ENCODE peak calls at places on chromosomes 5 and 9, in four cellular contexts. R is K562, U is HepG2, C is GM12878. O is an unnamed sample.

GRCh38 chr9:86098793-86099694 is at the start of gene GOLM1:
- DNase-seq in R (peak; percentile 58), U (no peak), C (no peak), O (peak; percentile 81)

GRCh38 chr5:149069711-149070110 is 6.8 kb upstream of the SH3TC2 start:
- DNase-seq in R (no peak), U (no peak), C (no peak), O (no peak)

GRCh38 chr9:23502004-23502403 is 324.0 kb downstream of the ELAVL2 start:
- DNase-seq in R (no peak), U (no peak), C (no peak), O (no peak)

GRCh38 chr9:108163321-108164005 is 673.9 kb upstream of the KLF4 start:
- DNase-seq in R (no peak), U (no peak), C (no peak), O (peak; percentile 2)

GRCh38 chr5:107968998-107969397 is 298.3 kb upstream of the EFNA5 start:
- DNase-seq in R (no peak), U (no peak), C (no peak), O (no peak)

GRCh38 chr5:121967187-121967586 is 5.4 kb downstream of the SRFBP1 start:
- DNase-seq in R (no peak), U (no peak), C (no peak), O (no peak)

GRCh38 chr9:89381308-89381609 is 63.0 kb downstream of the SECISBP2 start:
- DNase-seq in R (no peak), U (no peak), C (no peak), O (no peak)

GRCh38 chr9:136361757-136362449 is 1.6 kb downstream of the DNLZ start:
- DNase-seq in R (no peak), U (no peak), C (no peak), O (no peak)

GRCh38 chr9:93224591-93224990 is 40.7 kb downstream of the WNK2 start:
- DNase-seq in R (no peak), U (peak; percentile 53), C (no peak), O (peak; percentile 24)

GRCh38 chr9:88880194-88880593 is 111.1 kb upstream of the S1PR3 start:
- DNase-seq in R (no peak), U (no peak), C (no peak), O (no peak)

GRCh38 chr9:94843089-94843488 is 116.6 kb downstream of the AOPEP start:
- DNase-seq in R (no peak), U (peak; percentile 58), C (no peak), O (peak; percentile 54)

GRCh38 chr5:177569894-177570293 is 15.5 kb upstream of the FAM193B start:
- DNase-seq in R (no peak), U (no peak), C (no peak), O (no peak)

GRCh38 chr9:107465467-107466451 is 23.8 kb downstream of the KLF4 start:
- DNase-seq in R (peak; percentile 58), U (no peak), C (no peak), O (peak; percentile 85)

GRCh38 chr5:114361724-114362196 is at the start of gene KCNN2:
- DNase-seq in R (no peak), U (peak; percentile 23), C (peak; percentile 26), O (peak; percentile 95)

GRCh38 chr9:72807765-72808445 is 144.9 kb downstream of the ALDH1A1 start:
- DNase-seq in R (peak; percentile 22), U (peak; percentile 22), C (no peak), O (peak; percentile 47)

GRCh38 chr5:69492391-69493234 is at the start of gene OCLN:
- DNase-seq in R (peak; percentile 17), U (peak; percentile 78), C (no peak), O (peak; percentile 95)

GRCh38 chr9:14071484-14071883 is 242.5 kb downstream of the NFIB start:
- DNase-seq in R (peak; percentile 5), U (no peak), C (no peak), O (peak; percentile 21)

GRCh38 chr9:99807276-99807852 is 14.3 kb upstream of the NR4A3 start:
- DNase-seq in R (peak; percentile 67), U (peak; percentile 50), C (no peak), O (peak; percentile 86)

GRCh38 chr9:129836342-129837007 is 1.2 kb downstream of the USP20 start:
- DNase-seq in R (no peak), U (no peak), C (no peak), O (peak; percentile 38)

DNA sequence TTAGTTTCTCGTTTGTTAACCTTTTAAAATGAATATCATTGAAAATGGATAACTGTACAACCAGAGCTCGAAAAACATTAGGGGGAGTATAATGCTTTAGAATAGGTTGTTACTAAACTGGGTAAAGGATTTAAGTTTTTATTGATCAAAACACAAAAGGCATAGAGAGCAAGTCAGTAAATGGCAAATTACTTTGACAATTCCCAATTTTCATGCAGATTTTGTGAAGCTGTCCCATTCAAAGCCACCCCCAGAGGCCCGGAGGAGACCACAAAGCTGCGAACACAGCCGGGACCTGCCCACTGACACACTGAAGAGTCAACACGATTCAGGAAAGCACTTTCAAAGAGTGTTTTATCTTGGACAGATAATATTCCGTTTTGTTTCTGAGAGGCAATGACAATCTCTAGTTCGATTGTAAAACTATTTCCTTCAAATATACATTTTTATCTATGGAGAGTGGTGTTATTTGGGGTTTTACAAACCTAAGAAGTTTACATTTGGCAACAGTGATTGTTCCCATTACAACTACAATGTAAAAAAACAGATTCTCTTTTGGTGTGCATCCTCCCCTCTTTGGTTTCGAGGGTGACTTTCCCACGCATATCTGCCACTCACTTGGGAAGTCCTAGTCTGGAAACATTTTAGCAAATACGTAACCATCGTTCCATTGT is 182.6 kb upstream of the TBCA start:
- DNase-seq in R (no peak), U (no peak), C (no peak), O (peak; percentile 74)
- TF ChIP-seq EZH2 in R (no peak), U (no peak), C (no peak), O (no peak)

DNA sequence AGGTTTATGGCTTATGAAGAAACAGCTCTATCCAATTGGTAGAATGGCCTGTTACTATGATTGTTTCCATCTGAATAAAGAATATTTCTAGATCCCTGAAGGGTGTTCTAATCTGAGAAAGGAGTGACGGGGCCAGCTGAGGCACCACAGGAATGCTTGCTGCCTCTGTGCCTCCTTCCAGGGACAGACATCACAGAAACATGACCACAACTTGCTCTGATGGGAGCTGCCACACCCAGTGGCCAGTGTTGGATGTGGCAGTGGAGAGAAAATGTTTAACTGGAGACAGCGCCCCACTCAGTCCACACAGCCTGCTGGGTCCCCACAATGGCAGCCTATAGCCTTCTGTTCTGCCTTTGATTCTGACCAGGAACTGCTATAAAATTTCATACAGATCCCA is 38.6 kb upstream of the TESK1 start:
- DNase-seq in R (peak; percentile 17), U (no peak), C (no peak), O (no peak)
- TF ChIP-seq JUNB in R (no peak), U (no peak), C (no peak), O (no peak)

DNA sequence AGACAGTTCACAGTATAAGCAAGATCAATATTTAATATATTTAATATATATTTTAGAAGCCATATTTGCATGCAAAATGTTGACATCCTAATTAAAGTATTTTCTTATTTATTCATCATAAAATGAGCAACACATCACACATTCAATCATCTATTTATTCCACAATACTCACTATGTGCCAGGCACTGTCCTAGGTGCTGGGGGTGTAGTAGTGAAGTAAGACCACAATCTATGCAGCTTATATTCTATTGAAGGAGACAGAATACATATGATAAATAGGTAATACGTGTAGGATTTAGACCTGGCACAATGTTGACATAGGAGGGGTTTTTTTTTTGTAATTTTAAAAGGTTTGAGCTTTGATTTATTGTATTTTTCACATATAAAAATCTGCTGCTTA is 63.1 kb downstream of the GRIN3A start:
- DNase-seq in R (no peak), U (no peak), C (no peak), O (no peak)
- TF ChIP-seq REST in R (no peak), U (no peak), C (no peak), O (no peak)

GRCh38 chr9:21970001-21970799 is 24.0 kb downstream of the CDKN2A start:
- DNase-seq in R (no peak), U (no peak), C (no peak), O (peak; percentile 44)

GRCh38 chr9:21968331-21969010 is 25.7 kb downstream of the CDKN2A start:
- DNase-seq in R (no peak), U (no peak), C (no peak), O (peak; percentile 59)

GRCh38 chr9:21970800-21971620 is 23.2 kb downstream of the CDKN2A start:
- DNase-seq in R (no peak), U (no peak), C (no peak), O (peak; percentile 50)

GRCh38 chr9:21967707-21968106 is 26.5 kb downstream of the CDKN2A start:
- DNase-seq in R (no peak), U (no peak), C (no peak), O (peak; percentile 26)

GRCh38 chr9:21969011-21969935 is 24.9 kb downstream of the CDKN2A start:
- DNase-seq in R (no peak), U (no peak), C (no peak), O (peak; percentile 93)
- TF ChIP-seq EZH2 in R (no peak), U (no peak), C (no peak), O (peak; percentile 80)

GRCh38 chr5:116626272-116626723 is 51.7 kb upstream of the SEMA6A start:
- DNase-seq in R (no peak), U (no peak), C (no peak), O (no peak)
- TF ChIP-seq JUNB in R (no peak), U (no peak), C (no peak), O (no peak)

GRCh38 chr5:73373814-73374510 is 74.6 kb downstream of the FOXD1 start:
- DNase-seq in R (no peak), U (no peak), C (no peak), O (no peak)
- TF ChIP-seq REST in R (no peak), U (no peak), C (no peak), O (no peak)

DNA sequence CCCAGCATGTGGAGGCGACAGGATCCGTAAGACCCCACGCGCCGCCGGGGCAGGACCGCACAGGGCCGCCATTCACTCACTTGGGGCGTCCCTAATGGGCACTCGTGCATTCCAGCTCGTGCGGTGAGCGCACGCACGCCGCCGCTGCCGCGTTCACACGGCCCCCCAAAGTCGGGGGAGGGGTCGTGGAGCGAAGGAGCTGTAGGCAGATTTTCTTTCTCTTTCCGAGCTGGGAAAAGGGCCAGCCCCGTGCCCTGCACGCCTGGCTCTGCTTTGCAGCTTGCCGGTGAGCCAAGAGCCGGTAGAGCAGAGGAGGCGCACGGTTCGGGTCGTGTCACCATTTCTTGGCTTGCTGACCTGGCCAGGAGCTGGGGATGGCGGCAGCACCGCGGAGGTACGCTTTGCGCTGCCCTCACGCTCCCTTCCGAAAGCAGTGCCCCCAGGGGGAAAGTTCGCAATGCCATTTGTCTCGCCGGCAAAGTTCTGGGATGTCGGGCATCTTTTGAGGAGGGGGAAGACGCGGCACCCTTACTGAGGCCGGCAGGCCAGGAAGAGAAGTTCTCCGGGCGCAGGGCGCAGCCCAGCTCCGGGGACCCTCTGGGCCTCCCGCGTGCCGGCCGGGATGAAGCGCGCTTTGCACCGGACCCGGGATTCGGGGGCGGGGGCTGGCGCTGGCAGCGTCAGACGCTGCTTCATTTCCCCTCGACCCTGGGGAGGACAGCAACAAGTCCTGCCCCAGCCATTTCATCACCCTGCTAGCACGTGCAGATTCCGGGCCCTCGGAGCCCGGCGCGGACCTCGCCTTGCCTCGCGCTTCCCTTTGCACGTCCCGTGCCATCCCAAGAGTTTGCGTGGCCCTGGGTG is 898 bp downstream of the STC2 start:
- DNase-seq in R (peak; percentile 39), U (no peak), C (no peak), O (no peak)
- TF ChIP-seq EZH2 in R (no peak), U (no peak), C (no peak), O (no peak)